ENCODE peak calls at places on chromosome 21, in eight cellular contexts. L is ovary, P is adrenal gland, A is K562, R is breast epithelium, Z is stomach, N is heart left ventricle, U is sigmoid colon. G is an unnamed sample.

GRCh38 chr21:25983745-25984144 is 186.8 kb downstream of the APP start:
- DNase-seq in U (no peak), N (peak), Z (no peak), L (no peak), P (no peak), R (no peak), A (no peak), G (no peak)

GRCh38 chr21:17742181-17742580 is 77.0 kb downstream of the C21orf91 start:
- DNase-seq in L (no peak), U (no peak), R (no peak), N (no peak), A (no peak), P (no peak), Z (no peak), G (no peak)

GRCh38 chr21:33984021-33984481 is 68.4 kb upstream of the ATP5PO start:
- DNase-seq in Z (no peak), N (no peak), R (no peak), A (no peak), U (no peak), P (no peak), L (no peak), G (no peak)

GRCh38 chr21:39020751-39021474 is 162.3 kb downstream of the PSMG1 start:
- DNase-seq in R (peak), L (peak), N (no peak), Z (no peak), A (no peak), P (peak), U (peak), G (no peak)

GRCh38 chr21:8989883-8990325 is 1531.5 kb upstream of the TPTE start:
- DNase-seq in Z (no peak), U (no peak), N (no peak), R (no peak), A (peak), L (no peak), P (no peak), G (peak)

GRCh38 chr21:29208666-29209059 is 78.2 kb downstream of the MAP3K7CL start:
- DNase-seq in Z (no peak), U (no peak), P (no peak), N (no peak), R (no peak), L (no peak), A (no peak), G (no peak)

GRCh38 chr21:33578214-33578613 is 10.3 kb downstream of the DONSON start:
- DNase-seq in N (no peak), Z (no peak), A (no peak), U (no peak), R (no peak), L (no peak), P (no peak), G (no peak)

GRCh38 chr21:39612233-39613028 is at the start of gene B3GALT5:
- DNase-seq in R (no peak), A (no peak), N (no peak), U (no peak), Z (no peak), P (no peak), L (peak), G (no peak)

GRCh38 chr21:46559291-46559983 is 45.4 kb downstream of the S100B start:
- DNase-seq in Z (peak), P (no peak), U (peak), A (peak), L (peak), R (no peak), N (no peak), G (peak)

GRCh38 chr21:32083175-32083574 is 195.7 kb downstream of the MIS18A start:
- DNase-seq in U (no peak), L (no peak), A (no peak), N (no peak), R (no peak), Z (no peak), P (no peak), G (no peak)

GRCh38 chr21:31201548-31201947 is 142.5 kb downstream of the TIAM1 start:
- DNase-seq in P (no peak), A (no peak), R (no peak), U (peak), N (peak), L (no peak), Z (no peak), G (peak)

GRCh38 chr21:39715804-39716397 is 29.1 kb upstream of the IGSF5 start:
- DNase-seq in P (peak), N (peak), A (peak), R (peak), U (peak), L (peak), Z (peak), G (peak)

GRCh38 chr21:46000731-46001641 is 19.4 kb downstream of the COL6A1 start:
- DNase-seq in P (peak), L (peak), A (peak), U (peak), Z (peak), N (peak), R (peak), G (peak)

GRCh38 chr21:31281561-31281960 is 62.5 kb downstream of the TIAM1 start:
- DNase-seq in U (no peak), A (no peak), L (no peak), Z (no peak), R (no peak), N (no peak), P (no peak), G (no peak)

GRCh38 chr21:29436143-29436542 is 137.4 kb downstream of the BACH1 start:
- DNase-seq in Z (no peak), U (no peak), L (no peak), R (no peak), N (peak), P (no peak), A (no peak), G (no peak)

GRCh38 chr21:31609081-31609480 is 50.4 kb upstream of the SOD1 start:
- DNase-seq in U (no peak), A (no peak), N (no peak), P (no peak), L (no peak), R (no peak), Z (no peak), G (no peak)

GRCh38 chr21:33383056-33383888 is 19.9 kb upstream of the IFNGR2 start:
- DNase-seq in R (peak), U (peak), Z (peak), N (peak), A (peak), L (peak), P (peak), G (peak)

GRCh38 chr21:46425566-46425965 is 33.1 kb upstream of the DIP2A start:
- DNase-seq in A (no peak), R (peak), N (no peak), L (no peak), U (no peak), Z (no peak), P (no peak), G (no peak)

GRCh38 chr21:25936776-25937175 is 202.0 kb downstream of the GABPA start:
- DNase-seq in P (no peak), N (no peak), U (no peak), Z (no peak), R (no peak), L (no peak), A (no peak), G (no peak)

GRCh38 chr21:46617267-46618051 is 12.6 kb upstream of the S100B start:
- DNase-seq in L (no peak), R (no peak), U (no peak), N (no peak), Z (no peak), P (no peak), A (no peak), G (no peak)

GRCh38 chr21:45297329-45297728 is 9.6 kb upstream of the POFUT2 start:
- DNase-seq in R (no peak), L (no peak), N (no peak), A (no peak), Z (no peak), P (peak), U (peak), G (no peak)

GRCh38 chr21:25624511-25624910 is 14.5 kb upstream of the JAM2 start:
- DNase-seq in L (no peak), N (no peak), A (no peak), P (no peak), U (no peak), Z (no peak), R (no peak), G (no peak)

GRCh38 chr21:46094401-46095105 is 3.4 kb upstream of the COL6A2 start:
- DNase-seq in N (no peak), A (peak), Z (no peak), R (peak), L (no peak), U (no peak), P (no peak), G (no peak)

GRCh38 chr21:34797926-34798595 is 129.3 kb downstream of the CLIC6 start:
- DNase-seq in U (no peak), P (no peak), A (no peak), Z (no peak), R (no peak), L (no peak), N (no peak), G (no peak)

GRCh38 chr21:34899302-34899701 is 149.8 kb downstream of the RUNX1 start:
- DNase-seq in N (no peak), U (no peak), Z (no peak), A (no peak), P (no peak), L (no peak), R (no peak), G (no peak)

GRCh38 chr21:46116189-46116845 is 18.4 kb downstream of the COL6A2 start:
- DNase-seq in R (no peak), Z (no peak), N (peak), U (peak), A (no peak), L (peak), P (peak), G (no peak)

GRCh38 chr21:25689226-25689625 is 45.5 kb downstream of the ATP5PF start:
- DNase-seq in P (no peak), U (no peak), R (no peak), A (no peak), L (no peak), N (no peak), Z (no peak), G (no peak)

GRCh38 chr21:39637197-39637970 is 24.6 kb downstream of the B3GALT5 start:
- DNase-seq in R (no peak), U (no peak), P (no peak), Z (no peak), N (no peak), A (no peak), L (no peak), G (no peak)

GRCh38 chr21:15557925-15558324 is 171.9 kb upstream of the USP25 start:
- DNase-seq in Z (no peak), U (no peak), P (no peak), L (no peak), R (no peak), N (no peak), A (peak), G (no peak)

GRCh38 chr21:15549671-15550070 is 180.1 kb upstream of the USP25 start:
- DNase-seq in P (no peak), U (no peak), L (no peak), A (no peak), R (no peak), Z (no peak), N (no peak), G (no peak)

GRCh38 chr21:15558884-15559283 is 170.9 kb upstream of the USP25 start:
- DNase-seq in Z (no peak), U (no peak), P (no peak), A (no peak), L (no peak), N (no peak), R (no peak), G (no peak)

DNA sequence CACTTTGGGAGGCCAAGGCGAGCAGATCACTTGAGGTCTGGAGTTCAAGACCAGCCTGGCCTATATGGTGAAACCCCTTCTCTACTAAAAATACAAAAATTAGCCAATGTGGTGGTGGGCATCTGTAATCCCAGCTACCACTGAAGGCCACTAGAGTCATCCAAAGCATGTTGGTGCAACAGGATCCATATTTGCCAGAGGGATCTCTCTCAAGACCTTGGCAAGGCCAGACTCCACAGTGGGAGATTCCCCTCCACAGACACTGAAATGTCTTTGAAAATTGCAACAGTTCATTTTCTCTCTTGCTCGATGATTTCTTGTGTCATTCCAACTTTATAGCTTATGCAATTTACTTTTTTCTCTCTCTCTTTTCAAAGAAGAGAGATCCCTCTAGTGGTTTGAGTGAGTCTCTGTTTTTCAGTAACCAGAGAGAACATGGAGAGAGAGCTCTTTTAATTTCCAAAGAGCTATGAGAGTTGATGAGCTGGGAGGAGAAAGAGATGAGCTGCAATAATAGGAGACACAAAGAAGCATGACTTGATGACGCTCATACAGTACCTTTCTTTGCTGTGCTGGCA is 176.8 kb upstream of the USP25 start:
- DNase-seq in Z (no peak), A (no peak), L (no peak), R (no peak), P (no peak), U (no peak), N (no peak), G (no peak)
- TF ChIP-seq CTCF in Z (no peak), A (peak), L (no peak), R (peak), P (no peak), U (no peak), N (peak), G (no peak)

DNA sequence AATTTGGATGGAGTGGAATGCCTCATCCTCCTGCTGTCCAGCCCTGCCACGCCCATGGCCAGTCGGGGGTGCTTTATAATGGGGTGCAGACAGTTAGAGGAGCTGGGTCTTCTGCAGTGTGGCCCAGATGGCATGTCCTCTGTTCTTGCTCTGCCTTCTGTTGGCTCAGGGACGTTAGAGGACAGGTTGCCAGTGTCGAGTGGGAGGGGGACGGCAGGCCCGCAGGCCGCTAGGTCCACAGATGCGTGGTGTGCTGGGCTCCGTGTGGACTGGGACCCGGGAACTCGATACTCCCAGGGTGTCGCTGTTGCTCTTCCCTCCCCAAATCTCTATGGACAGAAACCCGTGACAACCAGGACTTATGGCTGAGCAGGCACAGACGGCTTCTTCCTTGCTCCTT is 33.3 kb downstream of the SIM2 start:
- DNase-seq in R (no peak), A (no peak), N (peak), Z (no peak), U (no peak), P (no peak), L (no peak), G (peak)
- H3K4me3 ChIP-seq in R (no peak), A (no peak), N (no peak), Z (no peak), U (no peak), P (no peak), L (no peak), G (no peak)

DNA sequence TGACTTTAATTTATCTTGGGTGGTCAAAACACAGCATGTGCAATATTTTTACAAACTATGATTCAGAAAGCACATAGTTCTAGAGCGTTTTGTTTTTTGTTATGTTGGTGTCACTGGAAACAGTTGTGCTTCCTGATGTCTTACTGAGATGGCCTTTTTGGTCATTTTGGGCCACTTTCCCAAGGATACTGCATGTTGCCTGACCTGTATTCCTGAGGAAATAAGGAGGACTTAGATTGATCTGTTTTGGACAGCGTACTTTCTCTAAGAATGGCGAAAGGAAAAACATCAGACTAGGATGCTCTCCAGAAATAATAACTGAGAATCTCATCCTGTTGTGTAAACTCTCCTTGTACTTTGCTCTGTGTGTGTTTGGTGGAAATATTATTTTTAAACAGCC is 451.2 kb downstream of the USP25 start:
- DNase-seq in N (no peak), A (no peak), L (no peak), Z (no peak), P (peak), R (no peak), U (no peak), G (no peak)
- TF ChIP-seq POLR2A in N (no peak), A (no peak), L (no peak), Z (no peak), P (no peak), R (no peak), U (no peak), G (no peak)

GRCh38 chr21:44291936-44292811 is 6.5 kb downstream of the AIRE start:
- DNase-seq in Z (no peak), R (no peak), U (no peak), A (peak), L (no peak), N (no peak), P (no peak), G (no peak)
- TF ChIP-seq CTCF in Z (no peak), R (no peak), U (no peak), A (no peak), L (no peak), N (no peak), P (no peak), G (no peak)

GRCh38 chr21:43015906-43016540 is 41.7 kb downstream of the PKNOX1 start:
- DNase-seq in Z (no peak), N (no peak), U (no peak), A (no peak), R (no peak), L (no peak), P (no peak), G (no peak)
- H3K4me3 ChIP-seq in Z (no peak), N (no peak), U (no peak), A (no peak), R (no peak), L (no peak), P (no peak), G (no peak)

GRCh38 chr21:14545906-14546480 is at the start of gene SAMSN1:
- DNase-seq in U (peak), R (peak), A (peak), P (peak), N (peak), Z (peak), L (no peak), G (peak)
- TF ChIP-seq POLR2A in U (peak), R (no peak), A (peak), P (peak), N (no peak), Z (peak), L (no peak), G (no peak)

DNA sequence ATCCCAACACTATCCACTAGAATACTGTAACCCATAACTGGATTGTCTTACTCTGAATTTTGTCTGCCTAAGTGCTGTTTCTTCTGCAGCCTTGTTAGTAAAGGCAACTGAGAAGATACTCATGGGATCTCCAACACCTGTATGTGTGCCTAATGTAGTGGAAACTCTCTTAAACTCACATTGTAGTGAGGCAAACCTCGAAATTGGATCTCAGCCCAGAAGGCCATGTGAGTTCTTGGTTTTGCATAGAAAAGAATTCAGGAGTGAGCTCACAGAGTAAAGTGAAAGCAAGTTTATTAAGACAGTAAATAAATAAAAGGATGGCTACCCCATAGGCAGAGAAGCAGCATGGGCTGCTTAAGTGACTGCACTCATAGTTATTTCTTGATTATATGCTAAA is 1344.6 kb downstream of the NCAM2 start:
- DNase-seq in N (no peak), U (no peak), L (no peak), A (no peak), Z (no peak), P (no peak), R (no peak), G (no peak)
- TF ChIP-seq CTCF in N (no peak), U (no peak), L (no peak), A (no peak), Z (no peak), P (no peak), R (no peak), G (no peak)

DNA sequence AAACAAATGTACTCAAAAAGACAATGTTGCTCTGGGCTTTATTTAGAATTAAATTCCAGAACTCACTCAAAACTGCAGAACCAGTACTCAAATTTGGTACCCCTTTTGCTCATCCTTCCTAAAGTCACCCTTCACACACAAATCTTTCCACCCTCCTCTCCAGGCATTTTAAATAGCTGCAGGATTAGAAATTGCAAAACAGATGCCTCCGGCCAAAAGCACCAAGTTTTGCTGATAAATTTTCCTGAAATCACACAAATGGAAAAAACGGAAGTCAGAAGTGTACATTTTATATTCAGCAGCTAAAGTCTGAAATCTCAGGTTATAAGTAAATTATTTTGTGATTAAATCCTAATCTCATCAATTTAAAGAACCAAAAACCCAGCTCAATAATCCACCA is 147.0 kb downstream of the NRIP1 start:
- DNase-seq in U (no peak), A (no peak), L (no peak), Z (no peak), N (no peak), P (no peak), R (no peak), G (no peak)
- H3K4me3 ChIP-seq in U (no peak), A (no peak), L (no peak), Z (no peak), N (no peak), P (no peak), R (no peak), G (no peak)

DNA sequence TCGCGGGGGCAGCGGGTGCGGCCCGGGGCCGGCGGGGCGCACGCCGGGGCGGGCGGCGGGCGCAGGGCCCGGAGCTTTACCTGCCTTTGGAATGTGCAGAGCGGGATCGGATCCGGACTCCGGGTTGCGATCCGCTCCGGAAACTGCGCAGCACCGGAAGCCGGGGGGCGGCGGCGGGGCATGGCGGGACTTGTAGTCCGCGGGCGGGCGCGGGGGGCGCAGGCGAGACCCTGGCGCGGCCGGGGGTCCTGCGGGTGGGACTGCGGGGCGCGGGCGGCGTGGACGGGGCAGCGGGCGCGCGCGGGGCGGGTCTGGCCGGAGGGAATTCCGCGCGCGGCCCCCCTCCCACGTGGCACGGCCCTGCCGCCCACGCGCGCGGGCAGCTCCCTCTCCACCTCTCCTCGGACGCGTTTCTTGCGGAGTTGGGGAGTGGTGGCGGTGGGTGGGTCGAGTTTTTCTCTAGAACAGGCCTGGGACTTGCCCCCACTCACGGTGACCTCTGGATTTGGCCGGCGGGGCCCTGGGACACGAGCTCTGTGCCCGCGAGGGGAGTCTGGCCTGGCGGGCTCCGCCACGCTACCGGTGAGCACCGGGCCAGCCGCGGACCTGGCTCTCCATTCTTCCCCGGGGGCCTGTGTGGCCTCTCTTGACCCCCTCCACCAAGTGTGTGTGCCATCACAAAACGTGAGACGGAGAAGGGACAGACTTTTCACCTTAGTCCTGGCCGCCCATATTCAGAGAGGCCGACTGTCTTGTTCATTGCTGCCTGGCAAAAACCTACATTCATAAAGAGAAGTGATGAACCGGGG is at the start of gene PRDM15:
- DNase-seq in A (peak), U (peak), N (peak), Z (peak), R (peak), L (peak), P (peak), G (peak)
- TF ChIP-seq POLR2A in A (peak), U (no peak), N (no peak), Z (no peak), R (no peak), L (peak), P (no peak), G (no peak)